ENCODE peak calls at places on chromosomes 7 and 10, in seven cellular contexts. I is effector CD4-positive, alpha-beta T cell; M is left colon; T is LoVo; O is neural crest cell; R is HT1080; S is AG04449. Y is an unnamed sample.

GRCh38 chr7:4549681-4550080 is 132.4 kb upstream of the FOXK1 start:
- DNase-seq in I (no peak), M (no peak), T (no peak), O (no peak), R (no peak), S (no peak), Y (no peak)

GRCh38 chr7:128042027-128042426 is 10.8 kb upstream of the LRRC4 start:
- DNase-seq in I (no peak), M (no peak), T (no peak), O (peak), R (no peak), S (no peak), Y (no peak)

GRCh38 chr7:115561341-115562110 is 469.0 kb downstream of the TFEC start:
- DNase-seq in I (no peak), M (no peak), T (no peak), O (no peak), R (peak), S (peak), Y (peak)

GRCh38 chr10:100710151-100710871 is 35.1 kb upstream of the PAX2 start:
- DNase-seq in I (no peak), M (no peak), T (no peak), O (peak), R (no peak), S (no peak), Y (no peak)

GRCh38 chr10:77455538-77455937 is 182.1 kb downstream of the KCNMA1 start:
- DNase-seq in I (no peak), M (no peak), T (no peak), O (no peak), R (peak), S (no peak), Y (peak)

GRCh38 chr7:124856299-124856888 is 73.2 kb downstream of the POT1 start:
- DNase-seq in I (no peak), M (no peak), T (peak), O (no peak), R (peak), S (no peak), Y (peak)

GRCh38 chr7:27810186-27810585 is 70.2 kb downstream of the TAX1BP1 start:
- DNase-seq in I (no peak), M (no peak), T (no peak), O (no peak), R (no peak), S (no peak), Y (no peak)

GRCh38 chr10:27679996-27680395 is 65.6 kb downstream of the MKX start:
- DNase-seq in I (no peak), M (no peak), T (no peak), O (no peak), R (no peak), S (no peak), Y (no peak)

GRCh38 chr10:78964952-78965633 is 103.7 kb upstream of the ZMIZ1 start:
- DNase-seq in I (no peak), M (peak), T (peak), O (peak), R (peak), S (no peak), Y (peak)

GRCh38 chr7:18666107-18666728 is 170.7 kb downstream of the HDAC9 start:
- DNase-seq in I (peak), M (peak), T (peak), O (peak), R (peak), S (peak), Y (peak)

GRCh38 chr7:8051373-8051772 is 82.8 kb downstream of the GLCCI1 start:
- DNase-seq in I (no peak), M (no peak), T (no peak), O (no peak), R (no peak), S (no peak), Y (no peak)

GRCh38 chr7:76325811-76326210 is 23.3 kb downstream of the HSPB1 start:
- DNase-seq in I (no peak), M (no peak), T (no peak), O (no peak), R (no peak), S (no peak), Y (no peak)

GRCh38 chr7:69430502-69431145 is 167.7 kb upstream of the AUTS2 start:
- DNase-seq in I (no peak), M (no peak), T (no peak), O (no peak), R (no peak), S (no peak), Y (no peak)

GRCh38 chr7:41059796-41060195 is 643.1 kb downstream of the INHBA start:
- DNase-seq in I (no peak), M (no peak), T (no peak), O (no peak), R (no peak), S (no peak), Y (no peak)

GRCh38 chr10:82267465-82267864 is 392.5 kb downstream of the NRG3 start:
- DNase-seq in I (no peak), M (no peak), T (no peak), O (no peak), R (peak), S (no peak), Y (no peak)